ENCODE peak calls at places on chromosomes 4 and X, in six cellular contexts. D, O, Q, A, B and X are unnamed samples.

GRCh38 chr4:87697272-87697671 is 47.2 kb downstream of the DMP1 start:
- ATAC-seq in D (no peak), Q (peak), O (no peak), A (peak), B (no peak), X (no peak)

GRCh38 chrX:51860679-51861078 is 32.7 kb upstream of the MAGED1 start:
- ATAC-seq in O (peak), D (no peak), Q (no peak), B (peak), A (peak), X (no peak)

GRCh38 chr4:42643685-42644084 is 13.2 kb downstream of the ATP8A1 start:
- ATAC-seq in O (peak), Q (no peak), B (no peak), D (no peak), A (peak), X (no peak)

GRCh38 chr4:186300659-186301377 is 34.8 kb downstream of the F11 start:
- ATAC-seq in B (no peak), D (no peak), Q (no peak), O (no peak), A (no peak), X (no peak)

GRCh38 chr4:145307763-145308430 is 127.5 kb upstream of the OTUD4 start:
- ATAC-seq in Q (no peak), B (no peak), A (no peak), D (no peak), O (peak), X (no peak)

GRCh38 chr4:26015133-26015651 is 101.2 kb downstream of the SMIM20 start:
- ATAC-seq in O (no peak), Q (peak), B (no peak), A (no peak), D (no peak), X (peak)

GRCh38 chr4:156949373-156949814 is 22.2 kb downstream of the PDGFC start:
- ATAC-seq in Q (peak), O (no peak), A (peak), B (no peak), D (peak), X (peak)

GRCh38 chrX:30649859-30650258 is 3.4 kb upstream of the GK start:
- ATAC-seq in Q (no peak), A (peak), D (no peak), O (peak), B (no peak), X (no peak)

DNA sequence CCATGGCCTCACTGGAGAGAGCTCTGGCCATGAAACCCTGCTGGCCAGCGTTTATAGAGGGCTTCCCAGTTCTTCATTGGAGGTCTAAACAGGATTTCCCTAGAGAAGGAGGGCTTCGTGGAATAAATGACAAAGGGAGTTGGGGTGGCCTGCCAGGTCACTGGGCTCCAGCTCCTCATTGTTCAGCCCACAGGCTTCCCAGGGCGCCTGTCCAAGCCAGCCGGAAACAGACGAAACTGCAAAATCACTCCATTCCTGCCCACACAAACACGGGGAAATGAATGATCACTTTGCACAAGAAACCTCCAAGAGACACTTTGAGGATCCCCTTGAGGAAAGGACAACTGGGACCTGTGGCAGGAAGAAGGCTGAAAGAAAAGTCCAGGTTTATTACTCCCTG is 189.7 kb downstream of the TSPAN5 start:
- ATAC-seq in Q (no peak), A (no peak), B (no peak), D (no peak), O (no peak), X (no peak)
- TF ChIP-seq CTCF in Q (no peak), A (no peak), B (no peak), D (no peak), O (no peak), X (no peak)

GRCh38 chr4:2716236-2716635 is 39.9 kb downstream of the TNIP2 start:
- ATAC-seq in A (no peak), D (no peak), B (no peak), Q (no peak), O (no peak), X (no peak)

GRCh38 chr4:2713337-2713736 is 42.8 kb downstream of the TNIP2 start:
- ATAC-seq in D (no peak), B (no peak), A (no peak), O (no peak), Q (no peak), X (no peak)

GRCh38 chr4:2715426-2715825 is 40.7 kb downstream of the TNIP2 start:
- ATAC-seq in D (no peak), B (no peak), O (no peak), A (no peak), Q (no peak), X (no peak)

GRCh38 chr4:2714071-2714770 is 41.9 kb downstream of the TNIP2 start:
- ATAC-seq in B (no peak), O (peak), D (no peak), Q (peak), A (no peak), X (peak)

GRCh38 chr4:2714918-2715317 is 41.2 kb downstream of the TNIP2 start:
- ATAC-seq in Q (no peak), B (no peak), O (no peak), D (no peak), A (no peak), X (no peak)
- TF ChIP-seq EP300 in Q (no peak), B (no peak), O (no peak), D (no peak), A (no peak), X (no peak)

DNA sequence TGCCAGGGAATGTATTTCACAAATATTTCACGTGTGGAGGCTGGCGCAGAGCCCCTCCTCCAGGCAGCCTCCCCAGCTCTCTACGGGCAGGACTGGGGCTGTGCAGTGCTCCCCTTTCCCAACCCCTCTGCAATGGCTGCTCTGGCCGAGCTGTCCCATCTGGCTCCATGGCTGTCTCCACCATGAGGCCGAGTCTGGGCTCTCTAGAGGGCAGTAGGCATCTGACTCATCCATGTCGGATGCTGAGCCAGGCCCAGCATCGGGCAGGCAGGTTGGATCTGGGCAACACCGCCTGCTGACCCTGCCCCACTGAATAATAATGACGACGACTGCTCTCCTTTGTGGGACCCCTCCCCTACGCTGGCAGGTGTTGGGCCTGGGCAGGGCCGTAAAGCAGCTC is 11.0 kb upstream of the SH3TC1 start:
- ATAC-seq in B (no peak), Q (no peak), O (no peak), D (peak), A (peak), X (no peak)
- TF ChIP-seq CTCF in B (no peak), Q (no peak), O (no peak), D (no peak), A (peak), X (no peak)

DNA sequence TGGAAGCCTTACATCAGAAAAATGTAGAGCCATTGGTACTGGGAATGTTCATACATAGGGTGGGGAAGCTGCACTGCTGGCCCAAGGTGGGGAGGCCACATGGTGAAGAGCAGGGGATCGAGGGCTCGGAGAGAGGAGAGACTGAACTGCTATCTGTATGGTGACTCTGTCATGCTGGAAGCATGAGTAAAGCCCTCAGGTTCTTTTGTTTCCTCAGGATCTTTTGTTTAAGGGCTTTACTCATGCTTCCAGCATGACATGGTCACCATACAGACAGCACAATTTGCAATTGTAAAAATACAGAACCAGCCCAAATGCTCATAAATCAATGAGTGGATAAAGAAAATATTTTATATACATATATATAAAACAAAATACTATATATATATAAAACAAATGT is 78.4 kb downstream of the KLF8 start:
- ATAC-seq in O (no peak), Q (no peak), A (no peak), D (no peak), B (no peak), X (no peak)
- TF ChIP-seq EP300 in O (no peak), Q (no peak), A (no peak), D (no peak), B (no peak), X (no peak)

GRCh38 chr4:36244257-36245084 is at the start of gene ARAP2:
- ATAC-seq in O (peak), D (peak), Q (peak), A (peak), B (peak), X (peak)
- TF ChIP-seq CTCF in O (peak), D (no peak), Q (peak), A (peak), B (no peak), X (no peak)

DNA sequence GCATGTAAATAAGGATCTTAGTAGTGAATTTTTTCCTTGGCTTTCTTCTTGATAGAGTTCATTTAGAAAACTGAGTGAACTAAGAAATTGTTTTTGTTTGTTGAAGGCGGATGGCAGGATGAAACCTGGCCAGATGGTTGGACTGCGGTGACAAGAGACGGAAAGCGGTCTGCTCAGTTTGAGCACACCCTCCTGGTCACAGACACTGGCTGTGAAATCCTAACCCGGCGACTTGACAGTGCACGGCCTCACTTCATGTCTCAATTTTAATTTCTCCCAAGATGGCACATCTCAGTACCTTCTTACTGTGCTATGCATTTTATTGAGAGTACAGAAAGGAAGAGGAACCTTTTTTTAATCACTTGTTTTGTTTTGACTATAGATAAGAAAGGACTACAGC is 27.5 kb downstream of the ADH5 start:
- ATAC-seq in Q (no peak), D (no peak), O (no peak), B (no peak), A (no peak), X (no peak)
- TF ChIP-seq EP300 in Q (no peak), D (no peak), O (no peak), B (no peak), A (no peak), X (no peak)

GRCh38 chrX:47646636-47647035 is 3.7 kb downstream of the ELK1 start:
- ATAC-seq in Q (no peak), B (no peak), A (no peak), D (no peak), O (no peak), X (no peak)

GRCh38 chrX:47645530-47645929 is 4.8 kb downstream of the ELK1 start:
- ATAC-seq in D (no peak), O (no peak), A (no peak), Q (no peak), B (no peak), X (no peak)

GRCh38 chrX:47644557-47645091 is 5.7 kb downstream of the ELK1 start:
- ATAC-seq in O (peak), Q (no peak), A (peak), D (peak), B (peak), X (no peak)

GRCh38 chrX:47648376-47648775 is 2.0 kb downstream of the ELK1 start:
- ATAC-seq in A (no peak), D (no peak), B (no peak), O (no peak), Q (no peak), X (no peak)

DNA sequence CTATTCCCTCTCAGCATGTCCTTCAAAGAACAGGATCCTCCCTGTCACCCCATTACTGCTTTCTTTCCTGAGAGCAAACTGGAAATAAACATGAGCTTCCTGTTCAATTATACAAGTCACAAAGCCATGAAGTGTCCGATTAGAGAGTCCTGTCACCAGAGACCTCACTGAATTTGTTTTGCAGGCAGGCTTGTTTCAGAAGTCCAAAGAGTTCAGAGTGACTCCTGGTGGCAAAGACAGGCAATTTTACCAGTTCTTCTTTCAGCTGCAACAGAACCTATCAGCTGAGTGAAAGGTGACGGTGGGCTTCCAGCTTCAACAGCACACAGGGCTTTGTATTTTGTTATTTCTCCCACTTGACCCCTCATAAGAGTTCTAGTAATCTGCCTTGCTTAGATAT is 6.4 kb downstream of the ELK1 start:
- ATAC-seq in B (peak), O (peak), A (peak), D (peak), Q (no peak), X (no peak)
- TF ChIP-seq CTCF in B (peak), O (peak), A (peak), D (peak), Q (peak), X (peak)

GRCh38 chr4:183345261-183345660 is 23.0 kb upstream of the CLDN24 start:
- ATAC-seq in A (peak), D (no peak), B (no peak), O (no peak), Q (no peak), X (no peak)
- TF ChIP-seq EP300 in A (no peak), D (no peak), B (no peak), O (no peak), Q (no peak), X (no peak)

GRCh38 chr4:85126991-85127591 is 160.6 kb upstream of the WDFY3 start:
- ATAC-seq in B (no peak), D (no peak), O (no peak), A (no peak), Q (no peak), X (no peak)

GRCh38 chr4:85125688-85126087 is 159.2 kb upstream of the WDFY3 start:
- ATAC-seq in B (no peak), Q (no peak), O (no peak), A (no peak), D (no peak), X (no peak)

GRCh38 chr4:85132117-85132516 is 165.6 kb upstream of the WDFY3 start:
- ATAC-seq in Q (no peak), B (no peak), D (no peak), O (no peak), A (no peak), X (no peak)

GRCh38 chr4:85128246-85129204 is 162.0 kb upstream of the WDFY3 start:
- ATAC-seq in B (no peak), D (no peak), A (peak), O (no peak), Q (no peak), X (no peak)

GRCh38 chr4:85127653-85128052 is 161.2 kb upstream of the WDFY3 start:
- ATAC-seq in Q (no peak), D (peak), A (peak), B (peak), O (peak), X (no peak)
- TF ChIP-seq CTCF in Q (no peak), D (peak), A (peak), B (peak), O (peak), X (no peak)

DNA sequence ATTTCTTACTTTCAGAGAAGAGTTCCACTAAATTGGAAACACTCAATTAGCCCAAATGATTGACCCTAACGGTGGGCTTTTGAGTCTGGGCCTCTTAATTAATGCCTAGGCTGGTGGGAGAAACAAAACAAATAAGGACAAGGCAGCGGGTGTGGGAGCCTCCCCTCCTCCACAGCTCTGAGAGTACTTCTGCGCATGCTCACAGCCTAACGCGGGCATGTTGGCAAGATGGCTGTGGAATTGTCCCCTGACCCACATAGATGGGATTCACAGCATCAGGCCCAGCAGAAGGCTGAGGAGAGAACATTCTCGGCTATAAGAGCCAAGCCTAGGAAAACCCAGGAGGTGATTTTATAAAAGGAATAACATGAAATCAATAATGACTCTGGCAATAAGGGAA is 230.1 kb downstream of the HS6ST2 start:
- ATAC-seq in O (no peak), Q (no peak), D (no peak), B (no peak), A (no peak), X (no peak)
- TF ChIP-seq EP300 in O (no peak), Q (no peak), D (no peak), B (no peak), A (no peak), X (no peak)